ENCODE peak calls at places on chromosomes 11 and 22, in ten cellular contexts. One of them, this sample, is unnamed.
A peak's percentile ranks its signal among the peaks of the same experiment; 100 is the strongest.

GRCh38 chr11:1486054-1486825 is at the start of gene MOB2:
- DNase-seq in endothelial cell: no peak
- DNase-seq in fibroblast of lung: peak; percentile 17
- DNase-seq in GM12865: peak; percentile 23
- DNase-seq in lower leg skin: no peak
- DNase-seq in stomach: peak; percentile 83
- DNase-seq in dorsolateral prefrontal cortex: no peak
- DNase-seq in WTC11: peak; percentile 38
- DNase-seq in heart right ventricle: peak; percentile 50
- DNase-seq in fibroblast of mammary gland: no peak
- DNase-seq in this sample: no peak

GRCh38 chr11:128463386-128463829 is 124.0 kb downstream of the ETS1 start:
- DNase-seq in dorsolateral prefrontal cortex: no peak
- DNase-seq in WTC11: no peak
- DNase-seq in heart right ventricle: peak; percentile 16
- DNase-seq in stomach: no peak
- DNase-seq in GM12865: no peak
- DNase-seq in lower leg skin: no peak
- DNase-seq in fibroblast of mammary gland: peak; percentile 97
- DNase-seq in endothelial cell: no peak
- DNase-seq in fibroblast of lung: peak; percentile 99
- DNase-seq in this sample: no peak

GRCh38 chr11:2975594-2975993 is 16.5 kb downstream of the NAP1L4 start:
- DNase-seq in lower leg skin: no peak
- DNase-seq in stomach: peak; percentile 32
- DNase-seq in WTC11: no peak
- DNase-seq in endothelial cell: no peak
- DNase-seq in fibroblast of mammary gland: peak; percentile 60
- DNase-seq in fibroblast of lung: no peak
- DNase-seq in GM12865: peak; percentile 65
- DNase-seq in dorsolateral prefrontal cortex: peak; percentile 53
- DNase-seq in heart right ventricle: no peak
- DNase-seq in this sample: no peak

GRCh38 chr11:120207517-120207916 is 3.3 kb upstream of the OAF start:
- DNase-seq in fibroblast of lung: no peak
- DNase-seq in lower leg skin: no peak
- DNase-seq in endothelial cell: no peak
- DNase-seq in fibroblast of mammary gland: no peak
- DNase-seq in dorsolateral prefrontal cortex: no peak
- DNase-seq in GM12865: no peak
- DNase-seq in WTC11: no peak
- DNase-seq in heart right ventricle: no peak
- DNase-seq in stomach: no peak
- DNase-seq in this sample: no peak

GRCh38 chr11:111441443-111441842 is 62.4 kb upstream of the POU2AF1 start:
- DNase-seq in WTC11: no peak
- DNase-seq in dorsolateral prefrontal cortex: no peak
- DNase-seq in GM12865: peak; percentile 39
- DNase-seq in stomach: no peak
- DNase-seq in lower leg skin: no peak
- DNase-seq in endothelial cell: no peak
- DNase-seq in heart right ventricle: no peak
- DNase-seq in fibroblast of lung: peak; percentile 86
- DNase-seq in fibroblast of mammary gland: peak; percentile 84
- DNase-seq in this sample: no peak

GRCh38 chr11:12086271-12087074 is 23.9 kb upstream of the MICAL2 start:
- DNase-seq in GM12865: no peak
- DNase-seq in lower leg skin: peak; percentile 75
- DNase-seq in dorsolateral prefrontal cortex: no peak
- DNase-seq in WTC11: no peak
- DNase-seq in fibroblast of mammary gland: peak; percentile 98
- DNase-seq in heart right ventricle: peak; percentile 45
- DNase-seq in stomach: peak; percentile 57
- DNase-seq in endothelial cell: no peak
- DNase-seq in fibroblast of lung: peak; percentile 99
- DNase-seq in this sample: no peak

GRCh38 chr11:105611837-105612480 is 2.1 kb downstream of the GRIA4 start:
- DNase-seq in heart right ventricle: no peak
- DNase-seq in WTC11: no peak
- DNase-seq in stomach: no peak
- DNase-seq in fibroblast of lung: no peak
- DNase-seq in lower leg skin: no peak
- DNase-seq in fibroblast of mammary gland: no peak
- DNase-seq in dorsolateral prefrontal cortex: no peak
- DNase-seq in endothelial cell: no peak
- DNase-seq in GM12865: no peak
- DNase-seq in this sample: no peak

GRCh38 chr11:123173856-123174186 is 21.2 kb downstream of the CLMP start:
- DNase-seq in dorsolateral prefrontal cortex: no peak
- DNase-seq in GM12865: no peak
- DNase-seq in WTC11: no peak
- DNase-seq in heart right ventricle: no peak
- DNase-seq in lower leg skin: no peak
- DNase-seq in fibroblast of lung: no peak
- DNase-seq in endothelial cell: no peak
- DNase-seq in stomach: no peak
- DNase-seq in fibroblast of mammary gland: no peak
- DNase-seq in this sample: no peak

GRCh38 chr11:82874646-82875523 is 25.3 kb downstream of the PRCP start:
- DNase-seq in fibroblast of lung: no peak
- DNase-seq in dorsolateral prefrontal cortex: no peak
- DNase-seq in fibroblast of mammary gland: no peak
- DNase-seq in heart right ventricle: no peak
- DNase-seq in endothelial cell: no peak
- DNase-seq in WTC11: no peak
- DNase-seq in GM12865: no peak
- DNase-seq in stomach: no peak
- DNase-seq in lower leg skin: no peak
- DNase-seq in this sample: no peak

GRCh38 chr11:65574147-65574962 is 1.5 kb upstream of the EHBP1L1 start:
- DNase-seq in WTC11: peak; percentile 90
- DNase-seq in dorsolateral prefrontal cortex: peak; percentile 65
- DNase-seq in GM12865: peak; percentile 98
- DNase-seq in fibroblast of lung: peak; percentile 96
- DNase-seq in endothelial cell: peak; percentile 92
- DNase-seq in lower leg skin: peak; percentile 81
- DNase-seq in stomach: peak; percentile 89
- DNase-seq in heart right ventricle: peak; percentile 94
- DNase-seq in fibroblast of mammary gland: peak; percentile 94
- DNase-seq in this sample: peak; percentile 86

DNA sequence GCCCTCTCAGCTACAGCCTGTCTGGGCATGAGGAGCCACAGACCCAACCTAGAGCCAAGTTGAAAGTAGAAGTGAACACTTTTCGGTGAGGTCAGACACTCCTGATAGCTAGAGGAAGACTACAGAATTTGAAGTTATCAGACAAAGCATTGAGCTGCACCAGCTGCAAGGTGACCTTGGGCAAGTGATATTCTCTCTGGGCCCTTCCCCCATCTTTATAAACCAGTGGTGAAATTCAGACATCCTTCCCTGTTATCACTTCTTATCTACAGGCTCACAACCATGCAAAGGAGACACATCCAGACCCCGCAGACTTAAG is 8.0 kb upstream of the PMM1 start:
- DNase-seq in lower leg skin: no peak
- DNase-seq in dorsolateral prefrontal cortex: no peak
- DNase-seq in fibroblast of lung: no peak
- DNase-seq in heart right ventricle: no peak
- DNase-seq in GM12865: no peak
- DNase-seq in fibroblast of mammary gland: no peak
- DNase-seq in endothelial cell: no peak
- DNase-seq in stomach: no peak
- DNase-seq in WTC11: no peak
- DNase-seq in this sample: no peak
- TF ChIP-seq CTCF in lower leg skin: no peak
- TF ChIP-seq CTCF in dorsolateral prefrontal cortex: peak; percentile 26
- TF ChIP-seq CTCF in fibroblast of lung: no peak
- TF ChIP-seq CTCF in heart right ventricle: no peak
- TF ChIP-seq CTCF in GM12865: no peak
- TF ChIP-seq CTCF in fibroblast of mammary gland: no peak
- TF ChIP-seq CTCF in endothelial cell: no peak
- TF ChIP-seq CTCF in stomach: no peak
- TF ChIP-seq CTCF in WTC11: no peak
- TF ChIP-seq CTCF in this sample: no peak

GRCh38 chr22:39543095-39543494 is 10.5 kb upstream of the RPS19BP1 start:
- DNase-seq in WTC11: peak; percentile 74
- DNase-seq in dorsolateral prefrontal cortex: no peak
- DNase-seq in heart right ventricle: no peak
- DNase-seq in fibroblast of lung: no peak
- DNase-seq in lower leg skin: no peak
- DNase-seq in endothelial cell: peak; percentile 63
- DNase-seq in fibroblast of mammary gland: peak; percentile 48
- DNase-seq in stomach: no peak
- DNase-seq in GM12865: peak; percentile 34
- DNase-seq in this sample: no peak
- TF ChIP-seq CTCF in WTC11: peak; percentile 14
- TF ChIP-seq CTCF in dorsolateral prefrontal cortex: peak; percentile 47
- TF ChIP-seq CTCF in heart right ventricle: peak; percentile 25
- TF ChIP-seq CTCF in fibroblast of lung: peak; percentile 47
- TF ChIP-seq CTCF in lower leg skin: no peak
- TF ChIP-seq CTCF in endothelial cell: no peak
- TF ChIP-seq CTCF in fibroblast of mammary gland: peak; percentile 45
- TF ChIP-seq CTCF in stomach: no peak
- TF ChIP-seq CTCF in GM12865: peak; percentile 50
- TF ChIP-seq CTCF in this sample: no peak

GRCh38 chr22:22461111-22461510 is 47.4 kb downstream of the ZNF280B start:
- DNase-seq in fibroblast of mammary gland: no peak
- DNase-seq in lower leg skin: no peak
- DNase-seq in WTC11: no peak
- DNase-seq in stomach: no peak
- DNase-seq in GM12865: no peak
- DNase-seq in fibroblast of lung: no peak
- DNase-seq in dorsolateral prefrontal cortex: no peak
- DNase-seq in heart right ventricle: no peak
- DNase-seq in endothelial cell: no peak
- DNase-seq in this sample: no peak

GRCh38 chr22:22461583-22461982 is 47.0 kb downstream of the ZNF280B start:
- DNase-seq in stomach: no peak
- DNase-seq in lower leg skin: no peak
- DNase-seq in heart right ventricle: no peak
- DNase-seq in GM12865: no peak
- DNase-seq in fibroblast of mammary gland: no peak
- DNase-seq in endothelial cell: no peak
- DNase-seq in dorsolateral prefrontal cortex: no peak
- DNase-seq in fibroblast of lung: no peak
- DNase-seq in WTC11: no peak
- DNase-seq in this sample: no peak

GRCh38 chr22:22463855-22464540 is 44.5 kb downstream of the ZNF280B start:
- DNase-seq in dorsolateral prefrontal cortex: peak; percentile 40
- DNase-seq in stomach: peak; percentile 35
- DNase-seq in WTC11: peak; percentile 66
- DNase-seq in fibroblast of mammary gland: peak; percentile 64
- DNase-seq in fibroblast of lung: peak; percentile 40
- DNase-seq in lower leg skin: peak; percentile 26
- DNase-seq in GM12865: peak; percentile 57
- DNase-seq in endothelial cell: peak; percentile 71
- DNase-seq in heart right ventricle: no peak
- DNase-seq in this sample: peak; percentile 32

GRCh38 chr22:22464541-22465054 is 43.9 kb downstream of the ZNF280B start:
- DNase-seq in stomach: no peak
- DNase-seq in WTC11: no peak
- DNase-seq in dorsolateral prefrontal cortex: no peak
- DNase-seq in fibroblast of lung: no peak
- DNase-seq in lower leg skin: no peak
- DNase-seq in GM12865: no peak
- DNase-seq in fibroblast of mammary gland: no peak
- DNase-seq in endothelial cell: no peak
- DNase-seq in heart right ventricle: no peak
- DNase-seq in this sample: no peak

DNA sequence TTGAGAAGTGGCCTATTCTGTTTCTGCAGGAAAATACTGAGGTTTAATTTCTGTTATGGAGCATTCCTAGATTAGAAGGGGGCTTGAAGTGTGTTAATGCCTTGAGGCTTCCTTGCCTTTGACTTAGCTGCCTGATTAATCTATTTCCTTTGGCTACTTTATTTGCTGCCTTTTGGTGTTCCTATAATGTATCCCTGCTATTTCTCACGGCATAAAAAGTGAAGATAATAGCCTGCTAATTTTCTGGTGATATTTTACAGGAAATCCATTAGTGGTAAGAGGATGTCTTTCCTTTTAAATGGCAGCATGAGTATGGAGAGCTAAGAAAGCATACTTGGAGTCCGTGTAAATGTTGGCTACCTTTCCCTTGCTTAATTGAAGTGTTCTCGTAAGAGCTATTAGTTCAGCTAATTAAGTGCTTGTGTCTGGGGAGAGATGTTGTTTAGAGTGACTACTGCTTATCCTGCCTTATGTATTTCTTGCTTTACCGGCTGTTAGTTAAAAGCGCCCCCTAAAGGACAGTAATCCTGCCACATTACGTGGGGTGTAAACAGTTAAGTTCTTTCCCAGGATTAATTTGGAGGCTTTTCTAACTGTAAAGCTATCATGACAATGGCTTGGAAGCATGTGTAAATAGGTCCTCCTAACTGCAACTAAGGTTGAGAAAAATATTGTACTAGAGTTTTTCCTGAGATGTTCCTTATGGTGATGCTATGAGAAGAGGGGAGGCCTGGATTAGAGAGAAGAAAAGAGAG is 45.6 kb downstream of the ZNF280B start:
- DNase-seq in fibroblast of lung: no peak
- DNase-seq in stomach: no peak
- DNase-seq in dorsolateral prefrontal cortex: no peak
- DNase-seq in endothelial cell: no peak
- DNase-seq in WTC11: no peak
- DNase-seq in fibroblast of mammary gland: peak; percentile 14
- DNase-seq in lower leg skin: no peak
- DNase-seq in GM12865: peak; percentile 3
- DNase-seq in heart right ventricle: no peak
- DNase-seq in this sample: no peak
- TF ChIP-seq CTCF in fibroblast of lung: peak; percentile 30
- TF ChIP-seq CTCF in stomach: no peak
- TF ChIP-seq CTCF in dorsolateral prefrontal cortex: peak; percentile 20
- TF ChIP-seq CTCF in endothelial cell: no peak
- TF ChIP-seq CTCF in WTC11: no peak
- TF ChIP-seq CTCF in fibroblast of mammary gland: peak; percentile 45
- TF ChIP-seq CTCF in lower leg skin: no peak
- TF ChIP-seq CTCF in GM12865: no peak
- TF ChIP-seq CTCF in heart right ventricle: no peak
- TF ChIP-seq CTCF in this sample: no peak

GRCh38 chr22:43270314-43270908 is 72.8 kb downstream of the SCUBE1 start:
- DNase-seq in fibroblast of mammary gland: no peak
- DNase-seq in GM12865: peak; percentile 89
- DNase-seq in endothelial cell: peak; percentile 38
- DNase-seq in WTC11: peak; percentile 76
- DNase-seq in lower leg skin: no peak
- DNase-seq in heart right ventricle: no peak
- DNase-seq in fibroblast of lung: no peak
- DNase-seq in stomach: no peak
- DNase-seq in dorsolateral prefrontal cortex: no peak
- DNase-seq in this sample: no peak
- TF ChIP-seq CTCF in fibroblast of mammary gland: no peak
- TF ChIP-seq CTCF in GM12865: peak; percentile 17
- TF ChIP-seq CTCF in endothelial cell: peak; percentile 11
- TF ChIP-seq CTCF in WTC11: no peak
- TF ChIP-seq CTCF in lower leg skin: no peak
- TF ChIP-seq CTCF in heart right ventricle: peak; percentile 7
- TF ChIP-seq CTCF in fibroblast of lung: peak; percentile 9
- TF ChIP-seq CTCF in stomach: no peak
- TF ChIP-seq CTCF in dorsolateral prefrontal cortex: no peak
- TF ChIP-seq CTCF in this sample: no peak

GRCh38 chr11:77524539-77524938 is 50.6 kb upstream of the PAK1 start:
- DNase-seq in stomach: no peak
- DNase-seq in fibroblast of mammary gland: no peak
- DNase-seq in WTC11: no peak
- DNase-seq in GM12865: no peak
- DNase-seq in lower leg skin: no peak
- DNase-seq in heart right ventricle: no peak
- DNase-seq in fibroblast of lung: no peak
- DNase-seq in endothelial cell: no peak
- DNase-seq in dorsolateral prefrontal cortex: no peak
- DNase-seq in this sample: no peak
- TF ChIP-seq CTCF in stomach: no peak
- TF ChIP-seq CTCF in fibroblast of mammary gland: no peak
- TF ChIP-seq CTCF in WTC11: no peak
- TF ChIP-seq CTCF in GM12865: no peak
- TF ChIP-seq CTCF in lower leg skin: no peak
- TF ChIP-seq CTCF in heart right ventricle: no peak
- TF ChIP-seq CTCF in fibroblast of lung: no peak
- TF ChIP-seq CTCF in endothelial cell: no peak
- TF ChIP-seq CTCF in dorsolateral prefrontal cortex: no peak
- TF ChIP-seq CTCF in this sample: no peak

This sample was measured in mesothelial cell of epicardium.